ENCODE peak calls at places on chromosomes 5 and 9, in six cellular contexts. Y is HL-60, Q is endodermal cell, C is spleen, X is cardiac muscle cell, B is A549. H is an unnamed sample.

GRCh38 chr9:88090151-88090581 is 48.1 kb downstream of the SPATA31C2 start:
- DNase-seq in Y (no peak), Q (peak; percentile 87), C (no peak), X (peak; percentile 92), B (no peak), H (no peak)

GRCh38 chr5:95773325-95774059 is 42.4 kb downstream of the RHOBTB3 start:
- DNase-seq in Y (no peak), Q (no peak), C (no peak), X (peak; percentile 85), B (no peak), H (no peak)

GRCh38 chr5:172646716-172647285 is 5.7 kb downstream of the NEURL1B start:
- DNase-seq in Y (no peak), Q (peak; percentile 88), C (peak; percentile 35), X (peak; percentile 54), B (peak; percentile 73), H (peak; percentile 35)

GRCh38 chr5:168985454-168985853 is 315.5 kb downstream of the SLIT3 start:
- DNase-seq in Y (no peak), Q (peak; percentile 75), C (no peak), X (no peak), B (no peak), H (no peak)

GRCh38 chr9:135862781-135863180 is 44.6 kb downstream of the CAMSAP1 start:
- DNase-seq in Y (no peak), Q (no peak), C (no peak), X (no peak), B (no peak), H (no peak)

GRCh38 chr9:5941214-5941613 is 50.5 kb downstream of the MLANA start:
- DNase-seq in Y (no peak), Q (no peak), C (no peak), X (no peak), B (no peak), H (no peak)

GRCh38 chr5:78778538-78778937 is 130.0 kb upstream of the LHFPL2 start:
- DNase-seq in Y (no peak), Q (no peak), C (no peak), X (no peak), B (no peak), H (no peak)

GRCh38 chr9:76373173-76373771 is 21.0 kb downstream of the RFK start:
- DNase-seq in Y (no peak), Q (no peak), C (no peak), X (peak; percentile 58), B (peak; percentile 55), H (no peak)

GRCh38 chr9:96494215-96494800 is 44.3 kb downstream of the HABP4 start:
- DNase-seq in Y (no peak), Q (no peak), C (no peak), X (peak; percentile 52), B (no peak), H (no peak)

GRCh38 chr5:129413570-129413969 is 46.5 kb upstream of the ADAMTS19 start:
- DNase-seq in Y (no peak), Q (no peak), C (no peak), X (peak; percentile 20), B (no peak), H (no peak)

GRCh38 chr9:6930827-6931226 is 173.1 kb downstream of the KDM4C start:
- DNase-seq in Y (no peak), Q (no peak), C (no peak), X (peak; percentile 53), B (no peak), H (no peak)

GRCh38 chr9:128084746-128085145 is 16.7 kb downstream of the SLC25A25 start:
- DNase-seq in Y (no peak), Q (no peak), C (no peak), X (no peak), B (no peak), H (no peak)

GRCh38 chr9:22244141-22245011 is 202.2 kb upstream of the DMRTA1 start:
- DNase-seq in Y (peak; percentile 39), Q (peak; percentile 86), C (peak; percentile 71), X (peak; percentile 77), B (peak; percentile 18), H (no peak)

GRCh38 chr9:92726971-92727715 is 37.5 kb downstream of the BICD2 start:
- DNase-seq in Y (no peak), Q (no peak), C (peak; percentile 51), X (peak; percentile 54), B (no peak), H (no peak)

GRCh38 chr5:1133510-1134255 is 21.8 kb upstream of the SLC12A7 start:
- DNase-seq in Y (no peak), Q (no peak), C (no peak), X (peak; percentile 26), B (no peak), H (no peak)

GRCh38 chr5:174549254-174549653 is 175.1 kb upstream of the MSX2 start:
- DNase-seq in Y (no peak), Q (no peak), C (no peak), X (peak; percentile 33), B (no peak), H (no peak)

GRCh38 chr5:68225188-68225910 is 9.8 kb downstream of the PIK3R1 start:
- DNase-seq in Y (peak; percentile 82), Q (no peak), C (no peak), X (peak; percentile 93), B (no peak), H (peak; percentile 76)

GRCh38 chr5:115624994-115625393 is 842 bp downstream of the TMED7 start:
- DNase-seq in Y (no peak), Q (no peak), C (no peak), X (no peak), B (no peak), H (no peak)

GRCh38 chr9:114316605-114317230 is 6.2 kb upstream of the ORM1 start:
- DNase-seq in Y (no peak), Q (peak; percentile 35), C (no peak), X (no peak), B (no peak), H (no peak)

GRCh38 chr5:93058309-93058708 is 522.7 kb downstream of the NR2F1-AS1 start:
- DNase-seq in Y (no peak), Q (no peak), C (no peak), X (peak; percentile 72), B (no peak), H (no peak)

GRCh38 chr5:6703791-6704190 is 9.4 kb upstream of the TENT4A start:
- DNase-seq in Y (no peak), Q (no peak), C (no peak), X (peak; percentile 27), B (no peak), H (no peak)

GRCh38 chr5:151617383-151617840 is 26.3 kb upstream of the FAT2 start:
- DNase-seq in Y (no peak), Q (no peak), C (no peak), X (no peak), B (no peak), H (no peak)

GRCh38 chr9:112647596-112647995 is 70.3 kb downstream of the INIP start:
- DNase-seq in Y (no peak), Q (no peak), C (no peak), X (no peak), B (no peak), H (no peak)

GRCh38 chr5:96870094-96871021 is 5.9 kb upstream of the ERAP2 start:
- DNase-seq in Y (no peak), Q (no peak), C (no peak), X (peak; percentile 25), B (no peak), H (no peak)

GRCh38 chr5:149581192-149581861 is at the start of gene ARHGEF37:
- DNase-seq in Y (peak; percentile 5), Q (peak; percentile 84), C (peak; percentile 86), X (peak; percentile 81), B (no peak), H (no peak)

GRCh38 chr9:127885508-127886281 is 8.2 kb upstream of the AK1 start:
- DNase-seq in Y (no peak), Q (peak; percentile 53), C (peak; percentile 54), X (no peak), B (no peak), H (no peak)

DNA sequence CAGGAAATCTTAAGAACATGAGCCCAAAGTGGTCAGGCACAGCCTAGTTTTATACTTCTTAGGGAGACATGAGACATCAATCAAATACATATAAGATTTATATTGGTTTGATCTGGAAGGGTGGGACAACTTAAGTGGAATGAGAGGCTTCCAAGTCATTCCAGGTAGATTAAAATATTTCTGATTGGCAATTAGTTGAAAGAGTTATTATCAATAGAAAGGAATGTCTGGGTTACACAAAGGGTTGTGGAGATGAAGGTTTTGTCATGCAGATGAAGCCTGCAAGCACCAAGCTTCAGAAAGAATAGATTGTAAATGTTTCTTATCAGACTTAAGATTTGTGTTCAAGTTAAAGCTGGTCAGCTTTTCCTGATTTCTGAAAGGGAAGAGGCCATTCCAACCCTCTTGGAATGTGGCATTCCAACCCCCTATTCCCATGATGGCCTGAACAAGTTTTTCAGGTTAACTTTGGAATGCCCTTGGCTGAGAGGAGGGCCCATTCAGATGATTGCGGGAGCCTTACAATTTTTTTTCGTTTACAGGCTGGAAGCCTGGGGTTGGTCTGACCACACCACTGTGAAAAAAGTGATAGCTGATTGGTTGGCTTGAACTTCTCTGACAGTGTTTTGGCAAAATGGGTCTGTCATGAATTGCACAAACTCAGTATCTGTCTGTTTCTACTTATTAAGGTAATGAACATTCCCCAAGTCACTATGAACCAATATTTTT is 245.6 kb upstream of the RAI14 start:
- DNase-seq in Y (no peak), Q (peak; percentile 65), C (no peak), X (peak; percentile 14), B (no peak), H (no peak)
- TF ChIP-seq CTCF in Y (no peak), Q (no peak), C (no peak), X (no peak), B (no peak), H (no peak)

GRCh38 chr9:132854832-132855231 is 23.3 kb downstream of the AK8 start:
- DNase-seq in Y (no peak), Q (no peak), C (no peak), X (no peak), B (no peak), H (no peak)
- TF ChIP-seq CTCF in Y (no peak), Q (no peak), C (no peak), X (no peak), B (no peak), H (no peak)

DNA sequence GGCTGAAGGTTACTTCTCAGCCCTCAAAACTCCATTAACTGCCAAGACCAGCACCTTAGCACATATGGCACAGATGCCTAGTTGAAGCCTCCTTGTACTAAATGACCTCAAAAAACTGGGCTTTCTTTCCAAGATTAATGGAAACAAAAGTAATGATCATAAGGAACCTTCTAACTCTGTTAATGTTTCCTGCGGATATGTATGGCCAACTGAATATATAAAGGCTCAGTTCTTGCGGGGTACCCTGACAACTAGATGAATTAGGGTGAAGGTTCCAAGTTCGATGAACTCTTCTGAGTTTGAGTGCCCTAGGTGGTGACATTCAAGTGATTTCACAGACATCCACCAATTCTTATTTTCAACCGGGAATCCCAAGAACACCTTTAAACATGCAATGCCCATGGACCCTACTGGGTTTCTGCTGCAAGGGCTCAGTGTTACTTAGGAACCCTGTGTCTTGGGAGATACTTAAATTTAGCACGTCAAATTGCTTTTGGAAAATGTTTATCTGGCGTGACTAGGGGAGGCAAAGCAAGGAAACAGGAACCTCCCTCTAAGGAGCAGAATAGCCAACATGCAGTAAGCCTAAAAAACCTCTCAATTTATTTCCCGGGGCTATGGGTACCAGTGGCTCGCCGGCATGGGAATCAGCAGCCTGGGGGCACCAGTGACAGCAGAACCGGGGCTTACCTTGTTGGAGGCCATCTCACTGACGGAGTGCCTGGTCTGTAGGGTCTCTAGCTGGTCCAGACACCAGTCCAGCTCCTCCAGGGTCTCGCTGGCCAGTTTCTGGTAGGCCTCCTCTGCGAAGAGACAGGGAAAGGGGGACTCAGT is 455.5 kb downstream of the RAB3C start:
- DNase-seq in Y (peak; percentile 9), Q (no peak), C (no peak), X (peak; percentile 39), B (no peak), H (no peak)
- TF ChIP-seq CTCF in Y (no peak), Q (no peak), C (no peak), X (no peak), B (no peak), H (no peak)

GRCh38 chr9:133729646-133730281 is 8.4 kb downstream of the SARDH start:
- DNase-seq in Y (no peak), Q (peak; percentile 59), C (no peak), X (no peak), B (no peak), H (no peak)
- TF ChIP-seq CTCF in Y (no peak), Q (peak; percentile 48), C (no peak), X (no peak), B (no peak), H (no peak)